ENCODE peak calls at places on chromosomes 16 and 17, in eight cellular contexts. Y is GM23338, I is cardiac fibroblast, C is hepatocyte, O is pancreas, S is cardiac muscle cell, F is WTC11, P is heart left ventricle. R is an unnamed sample.

GRCh38 chr16:87278191-87279093 is 38.8 kb downstream of the C16orf95 start:
- DNase-seq in F (peak), Y (peak), P (peak), I (peak), S (peak), O (peak), C (peak), R (peak)

GRCh38 chr17:50842506-50843149 is 7.2 kb downstream of the WFIKKN2 start:
- DNase-seq in Y (no peak), F (no peak), O (no peak), S (no peak), I (no peak), P (no peak), C (no peak), R (no peak)

GRCh38 chr17:74015316-74015715 is 188.2 kb upstream of the RPL38 start:
- DNase-seq in F (no peak), C (no peak), Y (no peak), P (no peak), I (no peak), O (no peak), S (no peak), R (no peak)

GRCh38 chr16:3530371-3530914 is 29.6 kb downstream of the CLUAP1 start:
- DNase-seq in I (no peak), S (no peak), C (no peak), Y (no peak), P (no peak), O (no peak), F (no peak), R (no peak)

GRCh38 chr17:67689534-67690177 is 28.1 kb upstream of the NOL11 start:
- DNase-seq in P (no peak), C (peak), Y (peak), I (peak), S (peak), O (peak), F (no peak), R (peak)

GRCh38 chr17:81967533-81968395 is 6.8 kb upstream of the NOTUM start:
- DNase-seq in P (peak), Y (peak), F (peak), O (peak), S (peak), I (peak), C (peak), R (peak)

GRCh38 chr17:64281962-64282752 is 19.1 kb upstream of the TEX2 start:
- DNase-seq in Y (peak), F (peak), P (no peak), O (peak), S (peak), I (peak), C (peak), R (peak)

GRCh38 chr17:73657473-73658116 is 13.3 kb upstream of the SDK2 start:
- DNase-seq in C (peak), P (peak), Y (peak), O (peak), S (peak), F (peak), I (no peak), R (no peak)

GRCh38 chr16:67150058-67150832 is 553 bp downstream of the B3GNT9 start:
- DNase-seq in C (peak), I (peak), Y (peak), P (peak), S (peak), F (peak), O (peak), R (no peak)

GRCh38 chr16:13426279-13426678 is 493.7 kb upstream of the ERCC4 start:
- DNase-seq in F (peak), P (no peak), S (no peak), O (no peak), C (no peak), I (no peak), Y (peak), R (no peak)

GRCh38 chr16:28202147-28202746 is 9.5 kb downstream of the XPO6 start:
- DNase-seq in Y (peak), P (no peak), S (no peak), F (no peak), C (no peak), O (no peak), I (no peak), R (no peak)

GRCh38 chr17:39622380-39623006 is 4.3 kb upstream of the PPP1R1B start:
- DNase-seq in O (no peak), I (no peak), Y (peak), C (no peak), P (no peak), S (no peak), F (no peak), R (no peak)

GRCh38 chr17:61393550-61393903 is 6.1 kb upstream of the TBX2 start:
- DNase-seq in F (peak), I (peak), P (no peak), Y (no peak), S (no peak), O (no peak), C (no peak), R (no peak)

GRCh38 chr17:46152423-46152822 is 40.8 kb downstream of the KANSL1 start:
- DNase-seq in I (no peak), P (no peak), F (no peak), O (no peak), Y (no peak), C (no peak), S (no peak), R (no peak)

GRCh38 chr17:65697661-65698060 is 136.2 kb upstream of the AXIN2 start:
- DNase-seq in S (no peak), C (peak), O (no peak), P (no peak), Y (no peak), F (no peak), I (no peak), R (no peak)

GRCh38 chr16:49674255-49674980 is 181.5 kb downstream of the ZNF423 start:
- DNase-seq in O (no peak), P (no peak), I (no peak), F (no peak), C (no peak), Y (no peak), S (no peak), R (no peak)

GRCh38 chr17:41464682-41465081 is 2.5 kb downstream of the KRT32 start:
- DNase-seq in F (no peak), S (peak), P (no peak), Y (no peak), C (peak), O (no peak), I (peak), R (peak)

GRCh38 chr16:19291459-19291858 is 5.9 kb downstream of the CLEC19A start:
- DNase-seq in F (peak), Y (peak), S (no peak), I (peak), C (peak), O (no peak), P (no peak), R (no peak)

GRCh38 chr17:77100009-77100408 is 40.8 kb upstream of the SEC14L1 start:
- DNase-seq in Y (no peak), F (no peak), S (no peak), P (peak), I (no peak), O (peak), C (no peak), R (no peak)

GRCh38 chr16:2056077-2056476 is 8.3 kb downstream of the TSC2 start:
- DNase-seq in C (no peak), S (no peak), I (peak), P (no peak), Y (no peak), F (no peak), O (no peak), R (no peak)
- TF ChIP-seq CTCF in C (peak), S (no peak), I (peak), P (peak), Y (no peak), F (no peak), O (no peak), R (peak)

DNA sequence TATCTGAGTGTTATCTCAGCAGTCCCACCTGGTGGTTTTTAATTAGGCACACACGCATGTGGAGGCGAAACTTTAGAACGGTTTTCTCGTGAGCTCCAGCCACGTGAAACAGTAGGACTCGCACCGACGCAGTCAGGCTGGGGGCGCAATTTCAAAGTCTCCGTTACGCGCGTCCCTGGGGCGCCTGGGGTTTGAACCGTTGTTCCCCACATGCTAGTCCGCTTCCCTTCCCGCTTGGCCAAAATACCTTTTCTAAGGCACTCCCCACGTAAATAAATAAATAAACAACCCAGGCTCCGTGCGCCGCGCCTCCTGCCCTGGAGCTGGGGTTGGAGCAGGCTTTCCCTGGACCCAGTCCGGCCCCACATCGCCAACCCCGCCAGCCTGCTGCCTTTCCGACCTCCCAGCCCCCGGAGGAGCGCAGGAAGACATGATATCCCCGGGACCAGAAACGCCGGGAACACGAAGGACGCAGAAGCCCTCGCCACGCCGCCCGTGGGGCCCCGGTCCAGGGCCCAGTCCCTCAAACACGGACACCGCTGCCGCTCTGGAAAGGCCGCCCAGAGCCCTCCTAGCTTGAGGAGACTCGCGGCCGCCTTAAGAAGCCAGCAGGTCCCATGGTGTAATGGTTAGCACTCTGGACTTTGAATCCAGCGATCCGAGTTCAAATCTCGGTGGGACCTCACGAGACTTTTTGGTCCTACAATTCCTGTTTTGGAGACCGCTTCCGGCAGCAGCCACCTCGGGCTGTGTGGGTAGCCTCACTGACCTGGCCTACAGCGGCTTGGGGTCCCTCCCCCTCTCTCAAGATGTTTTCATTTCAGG is 18.2 kb downstream of the GNGT2 start:
- DNase-seq in C (peak), I (peak), S (peak), P (peak), O (peak), F (peak), Y (peak), R (peak)
- TF ChIP-seq CTCF in C (peak), I (peak), S (peak), P (peak), O (no peak), F (no peak), Y (peak), R (peak)

DNA sequence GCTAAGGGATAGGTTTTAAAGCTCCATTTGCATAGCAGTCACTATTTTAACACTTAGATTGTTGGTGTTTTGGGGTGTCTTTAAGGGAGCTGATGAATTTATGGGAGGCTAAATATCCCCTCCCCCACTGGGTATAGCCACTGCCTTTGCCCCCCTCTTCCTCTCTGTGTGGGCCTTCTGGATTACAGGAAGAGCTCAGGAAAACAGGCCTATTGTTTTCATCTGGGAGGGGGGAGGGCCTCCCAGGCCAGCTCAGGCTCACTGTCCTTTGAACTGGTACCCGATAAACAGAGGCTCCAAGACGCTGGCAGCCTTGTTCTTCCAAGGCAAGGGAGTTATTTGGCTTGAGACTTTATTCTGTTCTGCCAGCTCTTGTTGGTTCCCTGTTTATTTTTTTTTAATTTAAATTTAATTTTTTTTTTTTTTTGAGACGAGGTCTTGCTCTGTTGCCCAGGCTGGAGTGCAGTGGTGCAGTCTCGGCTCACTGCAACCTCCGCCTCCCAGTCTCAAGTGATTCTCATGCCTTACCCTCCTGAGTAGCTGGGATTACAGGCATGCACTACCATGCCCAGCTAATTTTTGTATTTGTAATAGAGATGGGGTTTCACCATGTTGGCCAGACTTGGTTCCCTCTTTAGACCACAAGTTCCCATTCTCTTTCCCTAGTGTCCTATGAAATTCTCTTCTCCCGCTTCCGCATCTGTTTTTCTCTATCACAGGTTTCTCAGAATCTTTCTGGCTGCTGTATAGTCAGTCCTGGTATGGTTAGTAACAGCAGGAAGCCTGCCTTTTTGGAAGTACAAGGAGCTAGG is 25.1 kb downstream of the MINK1 start:
- DNase-seq in F (no peak), P (no peak), O (no peak), C (no peak), S (no peak), Y (peak), I (peak), R (no peak)
- TF ChIP-seq CTCF in F (no peak), P (no peak), O (no peak), C (no peak), S (no peak), Y (no peak), I (no peak), R (no peak)

DNA sequence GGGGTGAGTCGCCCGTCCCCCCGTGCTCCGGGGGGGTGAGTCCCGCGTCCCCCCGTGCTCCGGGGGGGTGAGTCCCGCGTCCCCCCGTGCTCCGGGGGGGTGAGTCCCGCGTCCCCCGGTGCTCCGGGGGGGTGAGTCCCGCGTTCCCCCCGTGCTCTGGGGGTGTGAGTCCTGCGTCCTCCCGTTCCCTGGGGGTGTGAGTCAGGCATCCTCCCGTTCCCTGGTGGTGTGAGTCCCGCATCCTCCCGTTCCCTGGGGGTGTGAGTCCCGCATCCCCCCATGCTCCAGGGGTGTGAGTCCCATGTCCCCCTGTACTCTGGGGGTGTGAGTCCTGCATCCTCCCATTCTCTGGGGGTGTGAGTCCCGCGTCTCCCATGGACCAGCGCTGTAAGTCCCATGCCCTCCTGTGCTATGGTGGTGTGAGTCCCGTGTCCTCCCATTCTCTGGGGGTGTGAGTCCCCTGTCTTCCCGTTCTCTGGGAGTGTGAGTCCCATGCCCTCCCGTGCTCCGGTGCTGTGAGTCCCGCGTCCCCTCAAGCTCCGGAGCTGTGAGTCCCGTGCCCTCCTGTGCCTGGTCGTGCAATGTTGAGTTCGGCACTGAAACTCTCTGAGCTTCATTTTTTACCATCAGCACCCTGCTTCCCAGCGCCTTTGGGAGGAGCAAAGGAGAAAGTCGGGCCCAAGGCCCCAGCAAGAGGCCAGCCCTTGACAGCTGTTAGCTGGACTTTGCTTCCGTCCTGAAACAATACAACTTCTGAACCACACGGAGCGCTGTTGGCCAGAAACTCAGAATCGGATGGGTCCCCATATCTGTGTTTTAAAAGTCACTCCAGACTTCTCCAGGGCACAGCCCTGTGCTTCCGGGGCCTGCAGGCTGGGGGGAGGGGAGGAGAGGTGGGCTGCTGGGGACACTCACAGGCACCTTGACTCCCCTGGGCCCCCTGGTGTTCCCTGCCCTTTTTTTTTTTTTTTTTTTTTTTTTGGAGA is 11.5 kb upstream of the ZC3H18 start:
- DNase-seq in O (peak), F (peak), Y (peak), C (peak), I (peak), P (peak), S (peak), R (peak)
- TF ChIP-seq CTCF in O (peak), F (no peak), Y (peak), C (peak), I (peak), P (peak), S (peak), R (peak)

R was measured in HFFc6.